ENCODE peak calls at places on chromosomes 6 and 20, in eight cellular contexts. T, O, W, P, M, N, F and X are unnamed samples.

GRCh38 chr6:35518566-35519312 is 6.0 kb upstream of the TULP1 start:
- DNase-seq in M (no peak), N (no peak), T (no peak), F (no peak), P (no peak), O (no peak), W (no peak), X (no peak)

GRCh38 chr6:4371207-4371921 is 236.0 kb upstream of the ECI2 start:
- DNase-seq in M (no peak), O (no peak), T (no peak), W (no peak), P (no peak), F (peak; percentile 57), N (no peak), X (peak; percentile 63)

GRCh38 chr6:111858347-111858746 is 14.9 kb downstream of the FYN start:
- DNase-seq in W (no peak), M (no peak), N (no peak), O (no peak), T (no peak), P (no peak), F (no peak), X (no peak)

GRCh38 chr6:42781811-42782688 is at the start of gene BICRAL:
- DNase-seq in T (peak; percentile 74), M (peak; percentile 72), N (peak; percentile 74), P (peak; percentile 69), O (peak; percentile 47), W (peak; percentile 73), F (peak; percentile 59), X (no peak)

GRCh38 chr6:6466967-6467761 is 121.4 kb upstream of the LY86 start:
- DNase-seq in O (no peak), F (no peak), W (no peak), T (no peak), N (no peak), P (no peak), M (no peak), X (no peak)

GRCh38 chr20:36173451-36173933 is 19.0 kb downstream of the EPB41L1 start:
- DNase-seq in F (no peak), W (no peak), N (no peak), M (peak; percentile 67), T (no peak), P (peak; percentile 35), O (no peak), X (no peak)

GRCh38 chr20:63537525-63538203 is 488 bp upstream of the PTK6 start:
- DNase-seq in P (peak; percentile 95), M (peak; percentile 87), O (peak; percentile 88), N (peak; percentile 92), F (peak; percentile 96), T (peak; percentile 65), W (no peak), X (peak; percentile 51)

GRCh38 chr6:52136934-52137467 is 49.2 kb upstream of the IL17A start:
- DNase-seq in M (no peak), T (no peak), F (no peak), W (no peak), P (no peak), O (no peak), N (no peak), X (no peak)

GRCh38 chr6:113901482-113901881 is 44.3 kb downstream of the MARCKS start:
- DNase-seq in M (no peak), T (no peak), N (no peak), W (no peak), P (no peak), O (no peak), F (no peak), X (no peak)

GRCh38 chr6:19851273-19852089 is 14.3 kb downstream of the ID4 start:
- DNase-seq in F (no peak), T (peak; percentile 44), M (peak; percentile 39), N (no peak), W (peak; percentile 86), P (no peak), O (no peak), X (peak; percentile 36)

GRCh38 chr6:1746919-1747460 is 137.3 kb downstream of the FOXC1 start:
- DNase-seq in P (no peak), M (no peak), W (no peak), F (no peak), T (no peak), O (no peak), N (no peak), X (no peak)

GRCh38 chr20:61370841-61371303 is 118.8 kb downstream of the CDH4 start:
- DNase-seq in T (no peak), P (no peak), W (no peak), M (no peak), N (no peak), F (no peak), O (no peak), X (no peak)

GRCh38 chr20:32285621-32286334 is 8.3 kb downstream of the KIF3B start:
- DNase-seq in O (no peak), T (peak; percentile 7), W (no peak), M (no peak), N (peak; percentile 10), F (no peak), P (peak; percentile 77), X (no peak)

GRCh38 chr6:101722991-101723579 is 329.6 kb downstream of the GRIK2 start:
- DNase-seq in N (no peak), T (peak; percentile 57), P (no peak), O (no peak), M (no peak), W (no peak), F (no peak), X (peak; percentile 88)

GRCh38 chr6:160733045-160733646 is 31.1 kb downstream of the PLG start:
- DNase-seq in M (peak; percentile 47), O (no peak), W (peak; percentile 8), N (no peak), P (peak; percentile 44), T (peak; percentile 6), F (peak; percentile 28), X (no peak)

GRCh38 chr6:121999458-122000065 is 399.9 kb upstream of the HSF2 start:
- DNase-seq in N (no peak), P (no peak), O (no peak), F (no peak), M (no peak), T (no peak), W (no peak), X (no peak)

GRCh38 chr6:147161974-147162495 is 42.2 kb upstream of the STXBP5 start:
- DNase-seq in M (no peak), F (no peak), N (no peak), T (no peak), W (no peak), O (no peak), P (no peak), X (no peak)

GRCh38 chr20:59402697-59403096 is 102.3 kb downstream of the EDN3 start:
- DNase-seq in M (no peak), T (no peak), F (no peak), N (no peak), P (peak; percentile 33), W (no peak), O (no peak), X (no peak)

GRCh38 chr20:10316582-10316981 is 98.0 kb downstream of the SNAP25 start:
- DNase-seq in T (no peak), F (no peak), M (no peak), O (no peak), P (peak; percentile 9), N (no peak), W (no peak), X (no peak)

DNA sequence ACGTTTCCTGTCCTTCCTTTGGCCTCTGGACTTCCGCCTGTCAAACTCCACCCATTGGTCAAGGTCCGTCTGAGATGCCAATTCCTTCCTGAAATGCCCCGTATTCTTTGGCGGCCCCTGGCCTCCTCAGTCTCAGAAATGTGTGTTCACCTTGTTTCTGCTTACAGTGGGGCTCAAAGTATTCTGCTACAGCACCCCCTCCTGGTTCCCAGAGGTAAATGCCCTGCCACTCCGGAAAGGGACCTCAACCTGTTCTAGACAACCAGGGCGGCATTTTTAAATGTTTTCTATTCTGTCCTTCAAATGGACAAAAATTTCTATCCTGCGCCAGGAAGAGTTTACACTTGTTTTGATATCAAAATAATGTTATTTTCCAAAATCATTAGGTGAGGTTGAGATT is 12.1 kb upstream of the PAX1 start:
- DNase-seq in M (no peak), O (no peak), F (no peak), N (no peak), W (no peak), P (peak; percentile 14), T (no peak), X (no peak)
- H3K4me3 ChIP-seq in M (no peak overlapping the region), O (no peak overlapping the region), F (no peak overlapping the region), N (no peak overlapping the region), W (no peak overlapping the region), P (no peak overlapping the region), T (no peak overlapping the region), X (no peak overlapping the region)

GRCh38 chr20:57904706-57905105 is 194.9 kb upstream of the PMEPA1 start:
- DNase-seq in W (no peak), O (no peak), N (no peak), M (no peak), P (no peak), F (no peak), T (no peak), X (no peak)
- H3K4me3 ChIP-seq in W (no peak overlapping the region), O (no peak overlapping the region), N (no peak overlapping the region), M (no peak overlapping the region), P (no peak overlapping the region), F (no peak overlapping the region), T (no peak overlapping the region), X (no peak overlapping the region)

GRCh38 chr6:13486679-13487121 is 700 bp downstream of the GFOD1 start:
- DNase-seq in W (no peak), O (peak; percentile 9), T (no peak), P (peak; percentile 58), M (peak; percentile 64), F (peak; percentile 45), N (peak; percentile 51), X (no peak)
- H3K4me3 ChIP-seq in W (peak overlapping the region; percentile 94), O (peak overlapping the region; percentile 85), T (peak overlapping the region; percentile 75), P (no peak overlapping the region), M (peak overlapping the region; percentile 80), F (peak overlapping the region; percentile 89), N (peak overlapping the region; percentile 73), X (peak overlapping the region; percentile 68)

GRCh38 chr6:158707120-158707519 is 57.3 kb downstream of the SYTL3 start:
- DNase-seq in W (no peak), P (no peak), O (no peak), F (peak; percentile 61), T (no peak), M (peak; percentile 26), N (no peak), X (no peak)

GRCh38 chr6:158709809-158710208 is 60.0 kb downstream of the SYTL3 start:
- DNase-seq in P (no peak), T (no peak), O (no peak), W (no peak), M (no peak), F (no peak), N (no peak), X (no peak)

GRCh38 chr6:158706369-158706982 is 56.6 kb downstream of the SYTL3 start:
- DNase-seq in O (no peak), N (no peak), T (no peak), W (no peak), M (peak; percentile 64), P (no peak), F (peak; percentile 61), X (no peak)

GRCh38 chr6:158707826-158708225 is 58.0 kb downstream of the SYTL3 start:
- DNase-seq in W (no peak), P (no peak), F (peak; percentile 64), T (no peak), O (no peak), N (no peak), M (no peak), X (no peak)

DNA sequence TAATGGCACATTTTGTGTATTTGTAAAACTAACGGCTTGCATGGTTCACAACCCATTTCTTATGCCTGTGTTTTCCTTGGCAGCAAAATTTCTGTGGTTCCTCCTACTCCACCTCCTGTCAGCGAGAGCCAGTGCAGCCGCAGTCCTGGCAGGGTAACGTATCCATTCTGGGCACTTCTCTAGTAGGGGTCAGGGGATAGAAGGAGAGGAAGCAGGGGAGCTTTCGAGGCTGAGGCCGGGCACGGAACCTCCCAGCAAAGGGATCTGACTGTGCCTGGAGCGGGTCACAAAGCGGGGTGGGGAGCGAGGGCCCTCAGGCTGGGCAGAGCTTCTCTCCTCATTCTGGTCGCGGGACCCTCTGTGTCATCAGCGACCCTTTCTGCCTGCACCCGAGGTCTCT is 58.4 kb downstream of the SYTL3 start:
- DNase-seq in P (no peak), N (no peak), O (no peak), W (no peak), M (no peak), F (peak; percentile 33), T (no peak), X (no peak)
- H3K4me3 ChIP-seq in P (no peak overlapping the region), N (no peak overlapping the region), O (no peak overlapping the region), W (no peak overlapping the region), M (no peak overlapping the region), F (peak overlapping the region; percentile 13), T (no peak overlapping the region), X (no peak overlapping the region)